ENCODE peak calls at places on chromosomes 13 and 19, in seven cellular contexts. One of them, this sample, is unnamed.

GRCh38 chr13:67308004-67308772 is 78.1 kb upstream of the PCDH9 start:
- DNase-seq in adrenal gland: no peak
- DNase-seq in choroid plexus epithelial cell: peak
- DNase-seq in CD8-positive, alpha-beta T cell: no peak
- DNase-seq in Panc1: no peak
- DNase-seq in A549: no peak
- DNase-seq in pancreas: no peak
- DNase-seq in this sample: no peak

GRCh38 chr19:19538077-19538764 is at the start of gene CILP2:
- DNase-seq in choroid plexus epithelial cell: no peak
- DNase-seq in A549: no peak
- DNase-seq in pancreas: no peak
- DNase-seq in Panc1: no peak
- DNase-seq in adrenal gland: no peak
- DNase-seq in CD8-positive, alpha-beta T cell: no peak
- DNase-seq in this sample: no peak

GRCh38 chr13:48902421-48902820 is 73.3 kb upstream of the FNDC3A start:
- DNase-seq in choroid plexus epithelial cell: peak
- DNase-seq in CD8-positive, alpha-beta T cell: no peak
- DNase-seq in A549: no peak
- DNase-seq in Panc1: no peak
- DNase-seq in adrenal gland: no peak
- DNase-seq in pancreas: no peak
- DNase-seq in this sample: peak

GRCh38 chr19:30073152-30074000 is 131.3 kb downstream of the URI1 start:
- DNase-seq in Panc1: no peak
- DNase-seq in A549: no peak
- DNase-seq in pancreas: no peak
- DNase-seq in adrenal gland: no peak
- DNase-seq in choroid plexus epithelial cell: no peak
- DNase-seq in CD8-positive, alpha-beta T cell: no peak
- DNase-seq in this sample: no peak

GRCh38 chr13:77022341-77022740 is 4.6 kb downstream of the FBXL3 start:
- DNase-seq in CD8-positive, alpha-beta T cell: no peak
- DNase-seq in Panc1: no peak
- DNase-seq in adrenal gland: no peak
- DNase-seq in A549: no peak
- DNase-seq in pancreas: no peak
- DNase-seq in choroid plexus epithelial cell: peak
- DNase-seq in this sample: peak

GRCh38 chr19:1923319-1923718 is 17.7 kb upstream of the CSNK1G2 start:
- DNase-seq in choroid plexus epithelial cell: no peak
- DNase-seq in pancreas: no peak
- DNase-seq in CD8-positive, alpha-beta T cell: no peak
- DNase-seq in Panc1: no peak
- DNase-seq in adrenal gland: no peak
- DNase-seq in A549: no peak
- DNase-seq in this sample: no peak

GRCh38 chr13:25807562-25807961 is 244.3 kb downstream of the SHISA2 start:
- DNase-seq in Panc1: no peak
- DNase-seq in pancreas: no peak
- DNase-seq in adrenal gland: no peak
- DNase-seq in choroid plexus epithelial cell: no peak
- DNase-seq in A549: no peak
- DNase-seq in CD8-positive, alpha-beta T cell: no peak
- DNase-seq in this sample: no peak

GRCh38 chr13:114226088-114226487 is 8.6 kb upstream of the CDC16 start:
- DNase-seq in choroid plexus epithelial cell: no peak
- DNase-seq in A549: no peak
- DNase-seq in Panc1: no peak
- DNase-seq in CD8-positive, alpha-beta T cell: peak
- DNase-seq in pancreas: peak
- DNase-seq in adrenal gland: no peak
- DNase-seq in this sample: no peak

GRCh38 chr13:20064128-20064527 is 96.7 kb downstream of the GJA3 start:
- DNase-seq in A549: no peak
- DNase-seq in CD8-positive, alpha-beta T cell: no peak
- DNase-seq in adrenal gland: no peak
- DNase-seq in pancreas: no peak
- DNase-seq in Panc1: no peak
- DNase-seq in choroid plexus epithelial cell: peak
- DNase-seq in this sample: peak

GRCh38 chr13:97068146-97068545 is 73.9 kb upstream of the OXGR1 start:
- DNase-seq in pancreas: no peak
- DNase-seq in choroid plexus epithelial cell: peak
- DNase-seq in adrenal gland: no peak
- DNase-seq in CD8-positive, alpha-beta T cell: no peak
- DNase-seq in Panc1: no peak
- DNase-seq in A549: no peak
- DNase-seq in this sample: no peak

GRCh38 chr13:60562081-60562764 is 165.2 kb downstream of the TDRD3 start:
- DNase-seq in choroid plexus epithelial cell: peak
- DNase-seq in pancreas: no peak
- DNase-seq in CD8-positive, alpha-beta T cell: no peak
- DNase-seq in Panc1: no peak
- DNase-seq in A549: no peak
- DNase-seq in adrenal gland: no peak
- DNase-seq in this sample: peak

GRCh38 chr13:28387740-28388501 is 107.0 kb downstream of the FLT1 start:
- DNase-seq in A549: no peak
- DNase-seq in adrenal gland: no peak
- DNase-seq in choroid plexus epithelial cell: no peak
- DNase-seq in pancreas: no peak
- DNase-seq in Panc1: no peak
- DNase-seq in CD8-positive, alpha-beta T cell: no peak
- DNase-seq in this sample: no peak

GRCh38 chr13:76707360-76707759 is 178.8 kb downstream of the KCTD12 start:
- DNase-seq in pancreas: no peak
- DNase-seq in choroid plexus epithelial cell: peak
- DNase-seq in adrenal gland: no peak
- DNase-seq in A549: no peak
- DNase-seq in Panc1: no peak
- DNase-seq in CD8-positive, alpha-beta T cell: no peak
- DNase-seq in this sample: peak

DNA sequence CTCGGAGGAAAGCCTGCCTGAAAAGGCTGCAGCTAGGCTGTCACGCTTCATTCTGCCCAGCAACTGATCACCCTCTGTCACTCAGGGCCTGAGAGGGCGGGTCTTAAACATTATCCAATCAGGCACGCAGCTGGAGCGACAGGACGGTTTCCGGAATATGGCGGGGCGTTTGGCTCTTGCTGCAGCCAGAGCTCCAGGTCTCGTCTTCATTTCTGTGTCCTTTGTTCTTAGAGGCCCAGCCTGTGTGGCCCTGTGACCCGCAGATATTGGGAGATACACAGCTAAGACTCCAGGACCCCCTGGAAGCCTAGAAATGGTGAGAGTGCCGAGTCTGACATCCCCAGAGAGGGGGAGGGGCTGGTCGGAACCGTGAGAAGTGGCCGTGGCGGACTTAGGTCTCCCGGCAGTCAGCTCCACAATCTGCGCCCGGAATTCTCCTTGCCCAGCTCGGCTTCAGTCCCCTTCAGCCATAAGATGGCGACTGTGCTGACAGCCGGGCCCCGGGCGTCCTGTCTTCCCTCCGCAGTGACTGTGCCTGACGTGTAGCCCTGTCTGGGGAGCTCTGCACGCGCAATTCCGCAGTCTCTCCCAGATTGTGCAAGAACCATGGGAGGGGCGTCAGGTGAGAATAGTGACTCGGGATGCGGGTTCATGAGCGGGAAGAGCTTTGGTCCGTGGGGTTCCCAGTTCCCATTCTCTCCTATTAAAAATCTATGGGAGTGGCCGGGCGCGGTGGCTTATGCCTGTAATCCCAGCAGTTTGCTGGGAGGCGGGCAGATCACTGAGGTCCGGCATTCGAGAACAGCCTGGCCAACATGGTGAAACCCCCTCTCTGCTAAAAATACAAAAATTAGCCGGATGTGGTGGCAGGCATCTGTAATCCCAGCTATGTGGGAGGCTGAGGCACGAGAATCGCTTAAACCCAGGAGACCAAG is at the start of gene ZNF429:
- DNase-seq in Panc1: peak
- DNase-seq in pancreas: peak
- DNase-seq in adrenal gland: peak
- DNase-seq in A549: peak
- DNase-seq in choroid plexus epithelial cell: peak
- DNase-seq in CD8-positive, alpha-beta T cell: peak
- DNase-seq in this sample: peak
- TF ChIP-seq CTCF in Panc1: no peak
- TF ChIP-seq CTCF in pancreas: no peak
- TF ChIP-seq CTCF in adrenal gland: no peak
- TF ChIP-seq CTCF in A549: no peak
- TF ChIP-seq CTCF in choroid plexus epithelial cell: peak
- TF ChIP-seq CTCF in CD8-positive, alpha-beta T cell: no peak
- TF ChIP-seq CTCF in this sample: no peak

GRCh38 chr19:16076958-16077611 is 790 bp downstream of the TPM4 start:
- DNase-seq in pancreas: peak
- DNase-seq in A549: no peak
- DNase-seq in choroid plexus epithelial cell: no peak
- DNase-seq in CD8-positive, alpha-beta T cell: no peak
- DNase-seq in adrenal gland: peak
- DNase-seq in Panc1: no peak
- DNase-seq in this sample: no peak
- H3K4me3 ChIP-seq in pancreas: peak
- H3K4me3 ChIP-seq in A549: peak
- H3K4me3 ChIP-seq in choroid plexus epithelial cell: peak
- H3K4me3 ChIP-seq in CD8-positive, alpha-beta T cell: peak
- H3K4me3 ChIP-seq in adrenal gland: peak
- H3K4me3 ChIP-seq in Panc1: peak
- H3K4me3 ChIP-seq in this sample: peak

GRCh38 chr19:16328824-16329482 is 4.3 kb downstream of the KLF2 start:
- DNase-seq in A549: peak
- DNase-seq in pancreas: no peak
- DNase-seq in Panc1: no peak
- DNase-seq in CD8-positive, alpha-beta T cell: peak
- DNase-seq in choroid plexus epithelial cell: peak
- DNase-seq in adrenal gland: no peak
- DNase-seq in this sample: no peak
- TF ChIP-seq CTCF in A549: no peak
- TF ChIP-seq CTCF in pancreas: no peak
- TF ChIP-seq CTCF in Panc1: no peak
- TF ChIP-seq CTCF in CD8-positive, alpha-beta T cell: no peak
- TF ChIP-seq CTCF in choroid plexus epithelial cell: peak
- TF ChIP-seq CTCF in adrenal gland: peak
- TF ChIP-seq CTCF in this sample: no peak

GRCh38 chr19:48321622-48322591 is 3.4 kb upstream of the EMP3 start:
- DNase-seq in choroid plexus epithelial cell: peak
- DNase-seq in adrenal gland: peak
- DNase-seq in CD8-positive, alpha-beta T cell: peak
- DNase-seq in A549: peak
- DNase-seq in pancreas: peak
- DNase-seq in Panc1: no peak
- DNase-seq in this sample: peak

GRCh38 chr19:48318286-48318987 is 6.9 kb upstream of the EMP3 start:
- DNase-seq in Panc1: no peak
- DNase-seq in pancreas: no peak
- DNase-seq in choroid plexus epithelial cell: no peak
- DNase-seq in A549: no peak
- DNase-seq in CD8-positive, alpha-beta T cell: no peak
- DNase-seq in adrenal gland: no peak
- DNase-seq in this sample: no peak

GRCh38 chr19:48321372-48321621 is 4.1 kb upstream of the EMP3 start:
- DNase-seq in adrenal gland: peak
- DNase-seq in pancreas: peak
- DNase-seq in CD8-positive, alpha-beta T cell: peak
- DNase-seq in choroid plexus epithelial cell: peak
- DNase-seq in Panc1: no peak
- DNase-seq in A549: peak
- DNase-seq in this sample: peak

GRCh38 chr19:48315712-48316111 is 9.6 kb upstream of the EMP3 start:
- DNase-seq in CD8-positive, alpha-beta T cell: no peak
- DNase-seq in A549: no peak
- DNase-seq in Panc1: no peak
- DNase-seq in pancreas: no peak
- DNase-seq in choroid plexus epithelial cell: no peak
- DNase-seq in adrenal gland: no peak
- DNase-seq in this sample: no peak

DNA sequence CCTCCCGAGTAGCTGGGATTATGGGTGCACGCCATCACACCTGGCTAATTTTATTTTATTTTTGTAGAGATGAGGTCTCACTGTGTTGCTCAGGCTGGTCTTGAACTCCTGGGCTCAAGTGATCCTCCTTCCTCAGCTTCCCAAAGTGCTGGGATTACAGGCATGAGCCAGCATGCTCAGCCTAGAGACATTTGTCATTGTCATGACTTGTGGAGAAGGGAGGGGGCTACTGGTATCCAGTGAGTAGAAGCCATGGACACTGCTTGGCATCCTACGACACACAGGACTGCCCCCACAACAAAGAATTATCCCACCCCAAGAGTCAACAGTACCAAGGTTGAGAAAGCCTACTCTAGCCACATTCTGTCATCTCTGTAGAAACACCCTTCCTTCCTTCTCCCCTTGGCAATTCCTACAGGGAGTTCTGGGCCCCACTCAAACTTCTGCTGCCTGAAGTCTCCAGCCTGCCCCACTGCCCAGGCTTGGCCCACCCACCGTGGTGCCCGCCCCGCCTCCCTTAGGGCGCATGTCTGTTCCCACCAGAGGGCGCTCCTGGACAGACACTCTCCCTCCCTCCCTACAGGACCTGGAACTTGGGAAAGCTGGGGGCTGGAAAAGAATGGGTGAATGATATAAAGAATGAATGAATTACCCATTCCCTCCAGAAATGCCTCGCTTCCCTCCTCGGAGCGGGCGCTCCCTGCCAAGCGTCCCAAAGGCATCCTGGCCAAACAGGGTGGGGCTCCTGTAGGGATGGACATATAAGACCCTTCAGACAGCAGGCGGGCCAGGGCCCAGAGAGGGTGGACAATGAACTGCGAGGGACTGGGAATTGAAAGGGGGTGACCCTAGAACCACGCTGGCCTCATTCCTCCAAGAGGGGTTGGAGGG is 5.5 kb upstream of the EMP3 start:
- DNase-seq in CD8-positive, alpha-beta T cell: peak
- DNase-seq in Panc1: no peak
- DNase-seq in pancreas: peak
- DNase-seq in adrenal gland: peak
- DNase-seq in A549: peak
- DNase-seq in choroid plexus epithelial cell: peak
- DNase-seq in this sample: peak
- H3K4me3 ChIP-seq in CD8-positive, alpha-beta T cell: no peak
- H3K4me3 ChIP-seq in Panc1: peak
- H3K4me3 ChIP-seq in pancreas: no peak
- H3K4me3 ChIP-seq in adrenal gland: no peak
- H3K4me3 ChIP-seq in A549: no peak
- H3K4me3 ChIP-seq in choroid plexus epithelial cell: no peak
- H3K4me3 ChIP-seq in this sample: no peak